ENCODE peak calls at places on chromosomes 11 and 22, in seven cellular contexts. V is kidney, H is fibroblast of lung, U is mammary epithelial cell, T is SK-N-MC, K is H9, Z is GM23248. X is an unnamed sample.

GRCh38 chr11:2260491-2261364 is 9.7 kb downstream of the ASCL2 start:
- DNase-seq in K (no peak), H (no peak), V (peak), Z (no peak), U (no peak), T (no peak), X (no peak)

GRCh38 chr11:76139317-76139716 is 67.0 kb downstream of the WNT11 start:
- DNase-seq in U (no peak), V (no peak), K (no peak), Z (no peak), H (no peak), T (no peak), X (no peak)

GRCh38 chr11:76232026-76232665 is 25.8 kb upstream of the WNT11 start:
- DNase-seq in H (no peak), Z (no peak), K (no peak), V (peak), T (no peak), U (no peak), X (no peak)

GRCh38 chr22:38943882-38944281 is 13.5 kb upstream of the APOBEC3A start:
- DNase-seq in K (no peak), H (no peak), T (no peak), V (no peak), U (no peak), Z (no peak), X (no peak)

GRCh38 chr11:92794783-92795182 is 174.7 kb upstream of the MTNR1B start:
- DNase-seq in T (no peak), Z (no peak), K (no peak), U (no peak), V (no peak), H (no peak), X (no peak)

GRCh38 chr11:95877288-95877687 is 46.6 kb downstream of the MTMR2 start:
- DNase-seq in K (no peak), U (peak), T (no peak), V (no peak), Z (peak), H (peak), X (peak)

GRCh38 chr22:29786026-29786425 is 18.9 kb downstream of the UQCR10 start:
- DNase-seq in H (no peak), V (no peak), U (no peak), T (no peak), K (no peak), Z (no peak), X (no peak)

GRCh38 chr11:1785749-1786261 is 22.1 kb upstream of the CTSD start:
- DNase-seq in U (no peak), Z (no peak), K (no peak), H (no peak), V (no peak), T (no peak), X (no peak)

GRCh38 chr11:79393362-79394043 is 47.3 kb downstream of the TENM4 start:
- DNase-seq in U (no peak), Z (peak), V (no peak), H (no peak), K (peak), T (no peak), X (no peak)

GRCh38 chr22:42294034-42294985 is 23.9 kb upstream of the TCF20 start:
- DNase-seq in U (peak), V (no peak), H (peak), T (peak), K (peak), Z (peak), X (peak)

GRCh38 chr11:29934115-29934638 is 82.7 kb downstream of the KCNA4 start:
- DNase-seq in T (no peak), V (no peak), K (no peak), Z (no peak), H (no peak), U (no peak), X (no peak)

GRCh38 chr11:10301656-10302293 is 3.1 kb upstream of the ADM start:
- DNase-seq in U (peak), T (no peak), K (no peak), V (no peak), Z (peak), H (peak), X (peak)

GRCh38 chr22:30252411-30253204 is 6.0 kb upstream of the LIF start:
- DNase-seq in V (no peak), Z (no peak), H (no peak), T (no peak), K (no peak), U (peak), X (no peak)

GRCh38 chr22:30221121-30221992 is 25.2 kb downstream of the LIF start:
- DNase-seq in K (no peak), V (no peak), H (no peak), U (no peak), Z (no peak), T (no peak), X (no peak)

GRCh38 chr11:62025429-62026105 is 58.1 kb upstream of the FTH1 start:
- DNase-seq in H (peak), T (no peak), Z (peak), V (peak), U (peak), K (no peak), X (peak)

GRCh38 chr22:40654522-40655167 is 18.1 kb upstream of the MRTFA start:
- DNase-seq in Z (peak), U (peak), H (peak), T (no peak), K (peak), V (no peak), X (peak)

GRCh38 chr11:126140932-126141291 is 70.5 kb downstream of the RPUSD4 start:
- DNase-seq in Z (peak), U (no peak), T (peak), V (no peak), H (peak), K (no peak), X (peak)

GRCh38 chr11:114317738-114318137 is 21.5 kb downstream of the NNMT start:
- DNase-seq in V (no peak), U (no peak), H (peak), T (no peak), K (peak), Z (peak), X (no peak)

GRCh38 chr22:17145021-17145680 is 13.9 kb downstream of the HDHD5 start:
- DNase-seq in K (no peak), H (no peak), T (no peak), V (no peak), U (no peak), Z (no peak), X (no peak)

GRCh38 chr11:31442086-31442485 is 67.3 kb downstream of the IMMP1L start:
- DNase-seq in U (no peak), V (no peak), H (no peak), T (no peak), Z (no peak), K (no peak), X (no peak)

GRCh38 chr11:15113381-15113780 is 1.3 kb upstream of the INSC start:
- DNase-seq in V (no peak), H (no peak), K (no peak), T (no peak), Z (no peak), U (no peak), X (no peak)

GRCh38 chr22:47043835-47044721 is 281.6 kb downstream of the TBC1D22A start:
- DNase-seq in U (no peak), V (peak), H (peak), K (peak), T (peak), Z (peak), X (peak)

GRCh38 chr11:30357872-30358271 is 35.0 kb downstream of the ARL14EP start:
- DNase-seq in T (no peak), K (no peak), V (no peak), U (no peak), Z (no peak), H (no peak), X (no peak)

GRCh38 chr11:110866081-110866480 is 153.8 kb upstream of the ARHGAP20 start:
- DNase-seq in K (no peak), T (no peak), H (no peak), V (no peak), U (no peak), Z (peak), X (no peak)

GRCh38 chr22:47569389-47570299 is 807.2 kb downstream of the TBC1D22A start:
- DNase-seq in V (no peak), T (no peak), Z (no peak), H (no peak), U (no peak), K (no peak), X (no peak)

GRCh38 chr11:70854891-70855556 is 397.4 kb downstream of the SHANK2 start:
- DNase-seq in H (no peak), K (no peak), Z (no peak), U (no peak), V (no peak), T (no peak), X (no peak)

GRCh38 chr22:30926706-30927105 is 41.9 kb downstream of the MORC2 start:
- DNase-seq in K (peak), V (peak), T (no peak), U (no peak), Z (no peak), H (no peak), X (no peak)

GRCh38 chr22:29710922-29711593 is 8.7 kb upstream of the CABP7 start:
- DNase-seq in H (no peak), T (no peak), U (no peak), K (no peak), Z (no peak), V (no peak), X (no peak)

GRCh38 chr22:29623553-29624169 is 20.2 kb downstream of the NF2 start:
- DNase-seq in H (peak), V (no peak), U (no peak), K (no peak), T (no peak), Z (no peak), X (no peak)

GRCh38 chr11:89477175-89477574 is 14.0 kb downstream of the NOX4 start:
- DNase-seq in H (no peak), V (no peak), U (no peak), T (no peak), Z (no peak), K (peak), X (no peak)

GRCh38 chr22:43945632-43946390 is 9.4 kb upstream of the SAMM50 start:
- DNase-seq in V (no peak), U (peak), T (no peak), Z (peak), H (peak), K (peak), X (no peak)

GRCh38 chr11:614091-614582 is 1.6 kb downstream of the IRF7 start:
- DNase-seq in V (peak), U (no peak), K (no peak), Z (no peak), H (no peak), T (no peak), X (no peak)

GRCh38 chr11:68260484-68260883 is 11.3 kb downstream of the C11orf24 start:
- DNase-seq in V (no peak), K (no peak), Z (no peak), H (no peak), U (no peak), T (no peak), X (no peak)

GRCh38 chr11:86151188-86152005 is 82.5 kb upstream of the PICALM start:
- DNase-seq in T (no peak), H (peak), V (peak), U (no peak), Z (peak), K (no peak), X (peak)

GRCh38 chr11:118008271-118008903 is 22.2 kb downstream of the IL10RA start:
- DNase-seq in K (no peak), V (no peak), U (no peak), Z (no peak), T (no peak), H (no peak), X (no peak)

GRCh38 chr22:36368359-36368983 is 19.3 kb downstream of the MYH9 start:
- DNase-seq in Z (peak), T (peak), V (no peak), K (peak), U (peak), H (peak), X (peak)

GRCh38 chr11:102191832-102192231 is 81.6 kb downstream of the YAP1 start:
- DNase-seq in Z (no peak), T (no peak), U (no peak), V (no peak), H (no peak), K (no peak), X (no peak)

GRCh38 chr11:104781719-104782376 is 116.4 kb downstream of the CASP12 start:
- DNase-seq in H (no peak), K (peak), U (no peak), V (no peak), Z (no peak), T (no peak), X (no peak)

GRCh38 chr11:121066623-121067022 is 34.4 kb upstream of the TECTA start:
- DNase-seq in K (no peak), H (no peak), V (no peak), T (no peak), U (no peak), Z (no peak), X (no peak)
- H3K9ac ChIP-seq in K (no peak), H (no peak), V (no peak), T (no peak), U (no peak), Z (no peak), X (no peak)

GRCh38 chr11:65084598-65085375 is 765 bp downstream of the ZFPL1 start:
- DNase-seq in H (no peak), T (no peak), Z (peak), K (no peak), V (no peak), U (peak), X (no peak)

GRCh38 chr11:65086809-65087208 is 2.8 kb downstream of the ZFPL1 start:
- DNase-seq in H (no peak), Z (no peak), V (no peak), K (no peak), U (no peak), T (no peak), X (no peak)

GRCh38 chr11:65087216-65087615 is 3.2 kb downstream of the ZFPL1 start:
- DNase-seq in Z (no peak), V (no peak), H (no peak), T (no peak), K (no peak), U (no peak), X (no peak)

GRCh38 chr11:65083834-65084597 is at the start of the genes CDCA5 and ZFPL1:
- DNase-seq in K (peak), U (peak), T (peak), Z (peak), V (peak), H (peak), X (peak)

GRCh38 chr11:65083134-65083833 is 556 bp downstream of the CDCA5 start:
- DNase-seq in T (no peak), Z (peak), V (no peak), H (no peak), U (no peak), K (no peak), X (no peak)
- H3K9ac ChIP-seq in T (peak), Z (peak), V (no peak), H (peak), U (peak), K (peak), X (peak)

DNA sequence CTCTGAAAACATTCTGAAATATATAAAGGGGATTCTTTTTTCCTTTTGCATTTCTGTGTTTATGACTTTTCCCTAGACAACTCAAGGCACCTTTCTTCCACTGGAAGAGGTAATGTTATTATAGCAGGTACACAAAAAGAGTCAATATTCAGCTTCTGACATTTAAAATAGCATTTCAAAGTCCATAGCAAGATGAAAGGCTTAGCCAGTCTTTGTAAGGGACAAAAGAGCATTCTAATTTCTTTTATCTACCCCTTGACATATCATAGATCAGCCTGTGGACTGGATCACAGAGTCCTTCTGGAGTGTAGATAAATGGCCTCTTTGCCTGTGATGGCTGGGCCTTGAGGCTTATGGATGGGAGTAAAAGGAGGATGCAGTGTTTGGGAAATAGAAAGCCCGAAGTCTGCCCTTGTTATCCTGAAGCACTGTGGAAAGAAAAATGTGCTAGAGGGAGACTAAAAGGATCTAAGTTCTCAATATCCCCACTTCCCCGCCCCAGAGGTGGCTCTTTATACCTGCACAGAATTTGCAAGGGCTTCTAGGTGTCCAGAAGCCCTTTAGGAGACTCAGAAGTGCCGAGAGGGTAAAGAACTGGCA is 1.6 kb upstream of the HEPACAM start:
- DNase-seq in K (no peak), V (no peak), T (no peak), Z (no peak), H (no peak), U (no peak), X (no peak)
- H3K9ac ChIP-seq in K (no peak), V (no peak), T (no peak), Z (no peak), H (no peak), U (no peak), X (no peak)

GRCh38 chr22:27100323-27100722 is 442.9 kb downstream of the MIAT start:
- DNase-seq in H (no peak), K (no peak), U (no peak), V (no peak), Z (no peak), T (no peak), X (no peak)
- H3K9ac ChIP-seq in H (no peak), K (no peak), U (no peak), V (no peak), Z (no peak), T (no peak), X (peak)

GRCh38 chr22:21858025-21858764 is 9.2 kb downstream of the MAPK1 start:
- DNase-seq in V (no peak), H (no peak), U (no peak), T (no peak), Z (no peak), K (no peak), X (no peak)
- H3K9ac ChIP-seq in V (no peak), H (no peak), U (no peak), T (no peak), Z (no peak), K (no peak), X (no peak)

GRCh38 chr22:20207277-20208025 is 56.6 kb upstream of the CCDC188 start:
- DNase-seq in H (no peak), U (no peak), Z (no peak), T (no peak), V (no peak), K (no peak), X (no peak)
- H3K9ac ChIP-seq in H (peak), U (no peak), Z (peak), T (peak), V (no peak), K (no peak), X (peak)

GRCh38 chr11:65489061-65489705 is 9.7 kb upstream of the MALAT1 start:
- DNase-seq in K (peak), T (no peak), V (peak), Z (peak), H (peak), U (no peak), X (peak)

GRCh38 chr11:65488273-65489058 is 10.4 kb upstream of the MALAT1 start:
- DNase-seq in V (peak), Z (peak), H (peak), K (no peak), T (no peak), U (peak), X (peak)

GRCh38 chr11:65485820-65486219 is 13.0 kb upstream of the MALAT1 start:
- DNase-seq in Z (peak), U (peak), T (no peak), V (no peak), K (no peak), H (no peak), X (no peak)

GRCh38 chr11:65487467-65488272 is 11.2 kb upstream of the MALAT1 start:
- DNase-seq in H (peak), V (peak), U (peak), T (peak), Z (peak), K (peak), X (peak)

DNA sequence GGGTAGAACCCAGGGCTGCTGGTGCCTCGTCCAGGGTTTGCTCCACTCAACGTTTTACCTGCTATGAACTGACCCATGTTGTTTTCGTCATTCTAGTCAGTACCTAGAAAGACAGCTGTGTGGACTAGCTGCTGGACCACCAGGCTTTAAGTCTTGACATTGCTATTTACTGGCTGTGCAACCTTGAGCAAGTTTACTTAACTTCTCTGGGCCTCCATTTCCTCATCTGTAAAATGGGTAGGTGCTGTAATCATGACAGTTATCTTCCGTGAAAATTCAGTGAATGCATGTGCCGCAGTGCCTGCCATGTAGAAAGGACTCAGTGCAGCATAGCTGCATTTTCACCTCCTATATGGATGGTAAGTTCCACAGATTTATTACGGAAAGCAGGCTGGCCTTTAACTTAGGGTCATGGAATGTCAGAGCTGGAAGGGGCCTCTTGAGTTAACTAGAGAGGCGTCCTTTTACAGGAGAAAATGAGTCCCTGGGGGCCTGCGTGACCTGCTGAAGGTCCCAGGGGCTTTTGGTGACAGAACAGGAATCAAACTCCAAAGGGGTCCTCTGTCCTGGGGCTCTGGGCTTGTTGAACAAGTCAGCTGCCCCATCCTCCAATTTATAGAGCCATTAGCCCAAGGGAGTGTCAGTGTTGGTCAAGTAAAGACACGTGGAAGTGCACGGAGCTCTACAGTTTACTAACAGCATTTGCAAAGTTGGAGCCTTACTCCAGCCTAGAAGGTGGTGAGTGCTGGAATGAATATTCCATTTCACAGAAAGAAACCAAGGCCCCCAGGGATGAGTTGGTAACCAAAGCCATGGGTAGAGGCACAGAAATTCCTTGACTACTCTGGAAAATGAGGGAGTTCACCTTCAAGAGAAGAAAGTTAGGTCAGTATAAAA is 12.0 kb upstream of the MALAT1 start:
- DNase-seq in Z (no peak), U (no peak), H (no peak), V (peak), T (no peak), K (no peak), X (no peak)
- H3K9ac ChIP-seq in Z (peak), U (peak), H (peak), V (peak), T (no peak), K (no peak), X (peak)